ENCODE peak calls at places on chromosomes 2 and 18, in six cellular contexts. One of them, this sample, is unnamed.

GRCh38 chr2:174072857-174073256 is 107.7 kb upstream of the SP3 start:
- DNase-seq in tibial artery: no peak
- DNase-seq in AG08395: no peak
- DNase-seq in HEK293T: no peak
- DNase-seq in stimulated activated naive CD8-positive, alpha-beta T cell treated with anti-CD3 and anti-CD28 coated beads, Interleukin-15, Interleukin-2, amounts not matched to agents 100 U/mL and 50 U/mL, for 24 hours: no peak
- DNase-seq in stimulated activated CD4-positive, alpha-beta T cell treated with anti-CD3 and anti-CD28 coated beads, TNF-alpha, amount 100 ng/mL, for 48 hours: no peak
- DNase-seq in this sample: no peak

GRCh38 chr2:210054696-210055095 is 52.3 kb downstream of the RPE start:
- DNase-seq in tibial artery: no peak
- DNase-seq in AG08395: no peak
- DNase-seq in HEK293T: no peak
- DNase-seq in stimulated activated naive CD8-positive, alpha-beta T cell treated with anti-CD3 and anti-CD28 coated beads, Interleukin-15, Interleukin-2, amounts not matched to agents 100 U/mL and 50 U/mL, for 24 hours: no peak
- DNase-seq in stimulated activated CD4-positive, alpha-beta T cell treated with anti-CD3 and anti-CD28 coated beads, TNF-alpha, amount 100 ng/mL, for 48 hours: no peak
- DNase-seq in this sample: no peak

GRCh38 chr2:74759991-74760390 is 73.9 kb upstream of the HK2 start:
- DNase-seq in tibial artery: no peak
- DNase-seq in AG08395: no peak
- DNase-seq in HEK293T: no peak
- DNase-seq in stimulated activated naive CD8-positive, alpha-beta T cell treated with anti-CD3 and anti-CD28 coated beads, Interleukin-15, Interleukin-2, amounts not matched to agents 100 U/mL and 50 U/mL, for 24 hours: no peak
- DNase-seq in stimulated activated CD4-positive, alpha-beta T cell treated with anti-CD3 and anti-CD28 coated beads, TNF-alpha, amount 100 ng/mL, for 48 hours: no peak
- DNase-seq in this sample: no peak

GRCh38 chr2:207483066-207483465 is 46.7 kb upstream of the CREB1 start:
- DNase-seq in tibial artery: no peak
- DNase-seq in AG08395: no peak
- DNase-seq in HEK293T: no peak
- DNase-seq in stimulated activated naive CD8-positive, alpha-beta T cell treated with anti-CD3 and anti-CD28 coated beads, Interleukin-15, Interleukin-2, amounts not matched to agents 100 U/mL and 50 U/mL, for 24 hours: no peak
- DNase-seq in stimulated activated CD4-positive, alpha-beta T cell treated with anti-CD3 and anti-CD28 coated beads, TNF-alpha, amount 100 ng/mL, for 48 hours: no peak
- DNase-seq in this sample: no peak

GRCh38 chr2:17416891-17417391 is 101.3 kb downstream of the RAD51AP2 start:
- DNase-seq in tibial artery: no peak
- DNase-seq in AG08395: peak; percentile 2
- DNase-seq in HEK293T: no peak
- DNase-seq in stimulated activated naive CD8-positive, alpha-beta T cell treated with anti-CD3 and anti-CD28 coated beads, Interleukin-15, Interleukin-2, amounts not matched to agents 100 U/mL and 50 U/mL, for 24 hours: no peak
- DNase-seq in stimulated activated CD4-positive, alpha-beta T cell treated with anti-CD3 and anti-CD28 coated beads, TNF-alpha, amount 100 ng/mL, for 48 hours: no peak
- DNase-seq in this sample: no peak

GRCh38 chr2:199463708-199464613 is 6.2 kb upstream of the SATB2 start:
- DNase-seq in tibial artery: no peak
- DNase-seq in AG08395: peak; percentile 61
- DNase-seq in HEK293T: no peak
- DNase-seq in stimulated activated naive CD8-positive, alpha-beta T cell treated with anti-CD3 and anti-CD28 coated beads, Interleukin-15, Interleukin-2, amounts not matched to agents 100 U/mL and 50 U/mL, for 24 hours: no peak
- DNase-seq in stimulated activated CD4-positive, alpha-beta T cell treated with anti-CD3 and anti-CD28 coated beads, TNF-alpha, amount 100 ng/mL, for 48 hours: no peak
- DNase-seq in this sample: no peak

GRCh38 chr18:50009772-50010171 is 185.2 kb downstream of the MYO5B start:
- DNase-seq in tibial artery: no peak
- DNase-seq in AG08395: peak; percentile 45
- DNase-seq in HEK293T: peak; percentile 40
- DNase-seq in stimulated activated naive CD8-positive, alpha-beta T cell treated with anti-CD3 and anti-CD28 coated beads, Interleukin-15, Interleukin-2, amounts not matched to agents 100 U/mL and 50 U/mL, for 24 hours: peak; percentile 45
- DNase-seq in stimulated activated CD4-positive, alpha-beta T cell treated with anti-CD3 and anti-CD28 coated beads, TNF-alpha, amount 100 ng/mL, for 48 hours: peak; percentile 21
- DNase-seq in this sample: peak; percentile 15

GRCh38 chr2:82913566-82913965 is 1545.5 kb downstream of the SUCLG1 start:
- DNase-seq in tibial artery: no peak
- DNase-seq in AG08395: no peak
- DNase-seq in HEK293T: no peak
- DNase-seq in stimulated activated naive CD8-positive, alpha-beta T cell treated with anti-CD3 and anti-CD28 coated beads, Interleukin-15, Interleukin-2, amounts not matched to agents 100 U/mL and 50 U/mL, for 24 hours: no peak
- DNase-seq in stimulated activated CD4-positive, alpha-beta T cell treated with anti-CD3 and anti-CD28 coated beads, TNF-alpha, amount 100 ng/mL, for 48 hours: no peak
- DNase-seq in this sample: no peak

GRCh38 chr2:227325824-227326195 is 759 bp downstream of the MFF start:
- DNase-seq in tibial artery: no peak
- DNase-seq in AG08395: peak; percentile 50
- DNase-seq in HEK293T: peak; percentile 50
- DNase-seq in stimulated activated naive CD8-positive, alpha-beta T cell treated with anti-CD3 and anti-CD28 coated beads, Interleukin-15, Interleukin-2, amounts not matched to agents 100 U/mL and 50 U/mL, for 24 hours: peak; percentile 25
- DNase-seq in stimulated activated CD4-positive, alpha-beta T cell treated with anti-CD3 and anti-CD28 coated beads, TNF-alpha, amount 100 ng/mL, for 48 hours: no peak
- DNase-seq in this sample: no peak

GRCh38 chr2:228669751-228670150 is 488.3 kb upstream of the SPHKAP start:
- DNase-seq in tibial artery: no peak
- DNase-seq in AG08395: no peak
- DNase-seq in HEK293T: no peak
- DNase-seq in stimulated activated naive CD8-positive, alpha-beta T cell treated with anti-CD3 and anti-CD28 coated beads, Interleukin-15, Interleukin-2, amounts not matched to agents 100 U/mL and 50 U/mL, for 24 hours: no peak
- DNase-seq in stimulated activated CD4-positive, alpha-beta T cell treated with anti-CD3 and anti-CD28 coated beads, TNF-alpha, amount 100 ng/mL, for 48 hours: no peak
- DNase-seq in this sample: no peak

GRCh38 chr2:70768585-70769085 is 635 bp upstream of the ADD2 start:
- DNase-seq in tibial artery: no peak
- DNase-seq in AG08395: no peak
- DNase-seq in HEK293T: no peak
- DNase-seq in stimulated activated naive CD8-positive, alpha-beta T cell treated with anti-CD3 and anti-CD28 coated beads, Interleukin-15, Interleukin-2, amounts not matched to agents 100 U/mL and 50 U/mL, for 24 hours: no peak
- DNase-seq in stimulated activated CD4-positive, alpha-beta T cell treated with anti-CD3 and anti-CD28 coated beads, TNF-alpha, amount 100 ng/mL, for 48 hours: no peak
- DNase-seq in this sample: no peak

This sample was measured in neuronal stem cell.